ENCODE peak calls at places on chromosomes 12 and 14, in seven cellular contexts. J is left cardiac atrium, D is aorta, F is RPMI7951, X is naive B cell, T is neural progenitor cell, I is T-helper 17 cell. U is an unnamed sample.

GRCh38 chr14:84468153-84468552 is 1061.8 kb upstream of the FLRT2 start:
- DNase-seq in J (no peak), D (no peak), T (no peak), F (peak), I (no peak), X (no peak), U (no peak)

GRCh38 chr14:53613404-53614253 is 343.0 kb downstream of the BMP4 start:
- DNase-seq in F (peak), T (peak), D (no peak), I (no peak), J (no peak), X (peak), U (no peak)

GRCh38 chr12:101696477-101697196 is 803 bp upstream of the CHPT1 start:
- DNase-seq in I (no peak), F (no peak), T (no peak), X (no peak), D (peak), J (peak), U (peak)

GRCh38 chr12:116336542-116337065 is 59.1 kb upstream of the MED13L start:
- DNase-seq in I (no peak), D (no peak), X (peak), F (peak), T (no peak), J (no peak), U (no peak)

GRCh38 chr12:99444859-99445316 is 202.7 kb upstream of the GARIN6 start:
- DNase-seq in D (no peak), F (peak), X (no peak), T (no peak), I (no peak), J (no peak), U (no peak)

GRCh38 chr12:93944196-93944595 is 204.2 kb upstream of the PLXNC1 start:
- DNase-seq in J (no peak), F (peak), T (no peak), D (no peak), X (no peak), I (no peak), U (no peak)

GRCh38 chr14:64074961-64075619 is 219.1 kb downstream of the ESR2 start:
- DNase-seq in J (no peak), T (no peak), F (peak), D (no peak), I (no peak), X (no peak), U (no peak)

GRCh38 chr12:116050266-116050665 is 227.2 kb downstream of the MED13L start:
- DNase-seq in T (no peak), X (no peak), F (peak), J (no peak), D (no peak), I (no peak), U (no peak)

GRCh38 chr12:57837779-57838562 is 8.6 kb downstream of the CTDSP2 start:
- DNase-seq in X (peak), J (peak), T (peak), F (peak), I (no peak), D (peak), U (peak)

GRCh38 chr12:128381961-128382360 is 115.0 kb downstream of the TMEM132C start:
- DNase-seq in F (no peak), D (no peak), I (no peak), X (no peak), J (no peak), T (no peak), U (no peak)

GRCh38 chr14:95444132-95445129 is 72.0 kb downstream of the SYNE3 start:
- DNase-seq in X (no peak), F (no peak), I (no peak), J (no peak), D (no peak), T (no peak), U (no peak)

GRCh38 chr12:123749355-123749754 is 12.7 kb upstream of the DNAH10 start:
- DNase-seq in F (no peak), X (no peak), I (no peak), T (no peak), J (no peak), D (no peak), U (no peak)

U was measured in left ventricle myocardium inferior.